ENCODE peak calls at places on chromosomes 12 and 14, in nine cellular contexts. X is RWPE1, F is NCI-H2107, P is HT1080, K is T follicular helper cell, Z is AG09309, Y is H7, W is GM03348, A is aorta. S is an unnamed sample.

GRCh38 chr14:30417999-30418398 is 141.0 kb upstream of the G2E3 start:
- DNase-seq in X (no peak), F (no peak), P (no peak), K (no peak), Z (no peak), Y (no peak), W (no peak), A (no peak), S (no peak)

GRCh38 chr14:79629891-79630560 is 581.3 kb downstream of the DIO2 start:
- DNase-seq in X (no peak), F (no peak), P (no peak), K (no peak), Z (no peak), Y (no peak), W (no peak), A (no peak), S (no peak)

GRCh38 chr14:23580948-23581281 is 2.3 kb upstream of the JPH4 start:
- DNase-seq in X (no peak), F (no peak), P (peak; percentile 98), K (no peak), Z (no peak), Y (peak; percentile 62), W (no peak), A (no peak), S (no peak)

GRCh38 chr12:103773109-103773905 is 67.7 kb downstream of the NT5DC3 start:
- DNase-seq in X (no peak), F (no peak), P (no peak), K (no peak), Z (no peak), Y (no peak), W (no peak), A (no peak), S (no peak)

GRCh38 chr14:23009939-23010718 is at the start of gene C14orf93:
- DNase-seq in X (peak; percentile 78), F (peak; percentile 76), P (peak; percentile 78), K (peak; percentile 71), Z (no peak), Y (peak; percentile 96), W (peak; percentile 96), A (peak; percentile 94), S (peak; percentile 72)

GRCh38 chr12:111792155-111792876 is 25.6 kb downstream of the ALDH2 start:
- DNase-seq in X (no peak), F (no peak), P (peak; percentile 21), K (no peak), Z (no peak), Y (no peak), W (no peak), A (peak; percentile 88), S (no peak)

GRCh38 chr12:124386059-124386458 is 91.2 kb downstream of the RFLNA start:
- DNase-seq in X (no peak), F (no peak), P (peak; percentile 71), K (no peak), Z (no peak), Y (no peak), W (peak; percentile 58), A (no peak), S (no peak)

GRCh38 chr12:50922820-50923219 is 29.5 kb upstream of the HIGD1C start:
- DNase-seq in X (no peak), F (no peak), P (no peak), K (no peak), Z (peak; percentile 4), Y (no peak), W (peak; percentile 59), A (no peak), S (no peak)

GRCh38 chr14:57871487-57872080 is 5.7 kb upstream of the SLC35F4 start:
- DNase-seq in X (peak; percentile 48), F (no peak), P (peak; percentile 81), K (no peak), Z (peak; percentile 49), Y (peak; percentile 44), W (peak; percentile 81), A (no peak), S (no peak)

GRCh38 chr14:24607081-24607480 is 2.4 kb downstream of the GZMH start:
- DNase-seq in X (no peak), F (no peak), P (no peak), K (no peak), Z (no peak), Y (no peak), W (no peak), A (no peak), S (no peak)

GRCh38 chr14:100282766-100283419 is 23.4 kb downstream of the SLC25A29 start:
- DNase-seq in X (no peak), F (no peak), P (no peak), K (no peak), Z (no peak), Y (no peak), W (no peak), A (peak; percentile 47), S (no peak)

GRCh38 chr12:24756479-24757024 is 192.3 kb downstream of the BCAT1 start:
- DNase-seq in X (no peak), F (no peak), P (no peak), K (no peak), Z (no peak), Y (no peak), W (no peak), A (no peak), S (no peak)

GRCh38 chr12:91515944-91516739 is 333.5 kb upstream of the DCN start:
- DNase-seq in X (no peak), F (no peak), P (no peak), K (no peak), Z (no peak), Y (no peak), W (no peak), A (no peak), S (no peak)

S was measured in T-helper 9 cell.